ENCODE peak calls at places on chromosome 16, in seven cellular contexts. V is NCI-H1048; K is GM03348; O is Caco-2; G is head of caudate nucleus; N is stimulated activated CD4-positive, alpha-beta T cell treated with anti-CD3 and anti-CD28 coated beads, Interleukin-1b, Interleukin-23, amount 100 ng/mL, for 1 hour; D is brain microvascular endothelial cell. A is an unnamed sample.

GRCh38 chr16:70430667-70431536 is 8.0 kb downstream of the ST3GAL2 start:
- DNase-seq in N (no peak), K (no peak), V (no peak), O (peak), G (no peak), D (no peak), A (no peak)

GRCh38 chr16:67425581-67425980 is 5.3 kb upstream of the HSD11B2 start:
- DNase-seq in V (no peak), N (no peak), O (no peak), D (no peak), G (no peak), K (no peak), A (no peak)

GRCh38 chr16:88977845-88978607 is 1.0 kb upstream of the CBFA2T3 start:
- DNase-seq in N (no peak), V (no peak), D (no peak), K (no peak), O (no peak), G (no peak), A (no peak)

GRCh38 chr16:57764341-57765159 is 29.0 kb downstream of the KATNB1 start:
- DNase-seq in D (peak), G (no peak), O (peak), K (peak), V (no peak), N (peak), A (peak)

GRCh38 chr16:16025214-16025968 is 76.0 kb downstream of the ABCC1 start:
- DNase-seq in O (no peak), G (no peak), K (peak), V (no peak), N (peak), D (peak), A (peak)

GRCh38 chr16:89010210-89010925 is 33.4 kb upstream of the CBFA2T3 start:
- DNase-seq in O (no peak), D (no peak), G (no peak), N (no peak), V (no peak), K (no peak), A (no peak)

GRCh38 chr16:57172891-57173290 is 12.9 kb downstream of the PSME3IP1 start:
- DNase-seq in G (no peak), O (no peak), V (no peak), N (no peak), D (no peak), K (no peak), A (no peak)

GRCh38 chr16:19377864-19378263 is 39.8 kb upstream of the TMC5 start:
- DNase-seq in K (no peak), N (no peak), V (no peak), O (no peak), D (no peak), G (no peak), A (no peak)

GRCh38 chr16:29674188-29674587 is 4.8 kb upstream of the QPRT start:
- DNase-seq in N (no peak), D (no peak), K (peak), G (peak), V (no peak), O (no peak), A (peak)

GRCh38 chr16:1793578-1794220 is at the start of gene IGFALS:
- DNase-seq in D (no peak), K (no peak), V (no peak), G (no peak), O (no peak), N (no peak), A (no peak)

GRCh38 chr16:2038359-2039285 is 9.0 kb downstream of the NTHL1 start:
- DNase-seq in V (no peak), K (no peak), O (no peak), N (no peak), G (no peak), D (no peak), A (no peak)

GRCh38 chr16:11198817-11199216 is 57.2 kb downstream of the SOCS1 start:
- DNase-seq in O (no peak), G (no peak), N (no peak), D (no peak), V (no peak), K (no peak), A (no peak)

GRCh38 chr16:58002411-58002790 is 1.2 kb downstream of the USB1 start:
- DNase-seq in O (no peak), G (no peak), V (no peak), K (no peak), D (no peak), N (no peak), A (no peak)

GRCh38 chr16:1481906-1482835 is 6.6 kb downstream of the PTX4 start:
- DNase-seq in D (no peak), O (no peak), K (no peak), G (no peak), V (no peak), N (no peak), A (peak)

GRCh38 chr16:68093816-68094613 is 8.8 kb downstream of the NFATC3 start:
- DNase-seq in K (peak), D (no peak), V (no peak), G (no peak), N (no peak), O (peak), A (peak)

GRCh38 chr16:970379-970765 is 412 bp downstream of the LMF1 start:
- DNase-seq in V (no peak), O (no peak), K (no peak), N (no peak), G (no peak), D (no peak), A (no peak)

GRCh38 chr16:2150418-2151187 is 2.2 kb downstream of the RAB26 start:
- DNase-seq in V (no peak), K (no peak), N (no peak), O (no peak), G (no peak), D (no peak), A (peak)

GRCh38 chr16:83717814-83718213 is 90.0 kb upstream of the HSBP1 start:
- DNase-seq in K (peak), N (no peak), G (peak), D (peak), V (no peak), O (no peak), A (peak)

GRCh38 chr16:67207116-67207856 is 8.4 kb downstream of the ELMO3 start:
- DNase-seq in O (no peak), D (no peak), N (no peak), G (no peak), V (no peak), K (no peak), A (peak)

GRCh38 chr16:3274490-3274889 is 8.8 kb upstream of the ZNF263 start:
- DNase-seq in N (no peak), K (no peak), G (no peak), D (no peak), V (no peak), O (peak), A (peak)

GRCh38 chr16:4414187-4414909 is 2.0 kb downstream of the CORO7 start:
- DNase-seq in O (no peak), V (no peak), N (peak), K (no peak), G (no peak), D (no peak), A (no peak)

GRCh38 chr16:79253100-79253631 is 347.4 kb downstream of the MAF start:
- DNase-seq in O (peak), G (peak), V (no peak), K (no peak), N (no peak), D (no peak), A (no peak)

GRCh38 chr16:29994613-29995329 is 646 bp downstream of the HIRIP3 start:
- DNase-seq in N (peak), G (peak), K (peak), D (peak), O (peak), V (peak), A (peak)

GRCh38 chr16:49280022-49280741 is 1.5 kb downstream of the CBLN1 start:
- DNase-seq in K (no peak), D (no peak), O (peak), N (no peak), V (no peak), G (peak), A (no peak)

GRCh38 chr16:1052791-1053521 is 19.6 kb upstream of the SSTR5 start:
- DNase-seq in K (no peak), D (no peak), N (no peak), V (no peak), O (no peak), G (peak), A (no peak)

GRCh38 chr16:10846213-10846998 is 27.8 kb upstream of the TVP23A start:
- DNase-seq in G (no peak), N (no peak), D (no peak), K (no peak), O (no peak), V (no peak), A (no peak)

GRCh38 chr16:50373780-50374179 is 5.0 kb upstream of the BRD7 start:
- DNase-seq in K (no peak), D (no peak), G (no peak), O (no peak), V (no peak), N (no peak), A (no peak)

GRCh38 chr16:55021595-55022475 is 91.2 kb downstream of the IRX5 start:
- DNase-seq in V (no peak), K (no peak), G (no peak), O (peak), D (peak), N (no peak), A (peak)

GRCh38 chr16:1792836-1793577 is 498 bp downstream of the IGFALS start:
- DNase-seq in K (no peak), D (no peak), O (no peak), N (no peak), G (no peak), V (no peak), A (no peak)

A was measured in astrocyte of the spinal cord.